ENCODE peak calls at places on chromosome 22, in four cellular contexts. One of them, this sample, is unnamed. For H3K4me1, the result is how much of the 10 kb centered on the place peaks cover.

GRCh38 chr22:39241632-39242388 is 3.0 kb downstream of the PDGFB start:
- DNase-seq in right atrium auricular region: no peak
- DNase-seq in cardiac muscle cell: no peak
- DNase-seq in pancreas: no peak
- DNase-seq in this sample: no peak

GRCh38 chr22:47316020-47316419 is 553.6 kb downstream of the TBC1D22A start:
- DNase-seq in right atrium auricular region: no peak
- DNase-seq in cardiac muscle cell: no peak
- DNase-seq in pancreas: no peak
- DNase-seq in this sample: no peak

GRCh38 chr22:50603511-50604255 is 3.1 kb downstream of the MAPK8IP2 start:
- DNase-seq in cardiac muscle cell: no peak
- DNase-seq in right atrium auricular region: no peak
- DNase-seq in pancreas: no peak
- DNase-seq in this sample: no peak

GRCh38 chr22:32880061-32880460 is 78.6 kb downstream of the TIMP3 start:
- DNase-seq in cardiac muscle cell: no peak
- DNase-seq in pancreas: no peak
- DNase-seq in right atrium auricular region: no peak
- DNase-seq in this sample: no peak

GRCh38 chr22:24244144-24244787 is 616 bp downstream of the GGT5 start:
- DNase-seq in right atrium auricular region: no peak
- DNase-seq in cardiac muscle cell: no peak
- DNase-seq in pancreas: no peak
- DNase-seq in this sample: no peak

GRCh38 chr22:23405366-23405851 is 174.7 kb downstream of the IGLL1 start:
- DNase-seq in cardiac muscle cell: no peak
- DNase-seq in right atrium auricular region: no peak
- DNase-seq in pancreas: no peak
- DNase-seq in this sample: no peak

GRCh38 chr22:24289138-24289537 is 18.5 kb downstream of the SPECC1L start:
- DNase-seq in pancreas: no peak
- DNase-seq in cardiac muscle cell: peak
- DNase-seq in right atrium auricular region: no peak
- DNase-seq in this sample: no peak

GRCh38 chr22:43796567-43796966 is 15.5 kb downstream of the EFCAB6 start:
- DNase-seq in pancreas: no peak
- DNase-seq in cardiac muscle cell: peak
- DNase-seq in right atrium auricular region: no peak
- DNase-seq in this sample: no peak

GRCh38 chr22:39148727-39149535 is 3.5 kb downstream of the CBX7 start:
- DNase-seq in cardiac muscle cell: no peak
- DNase-seq in pancreas: peak
- DNase-seq in right atrium auricular region: no peak
- DNase-seq in this sample: peak

GRCh38 chr22:20000246-20001081 is 16.2 kb downstream of the ARVCF start:
- DNase-seq in pancreas: no peak
- DNase-seq in cardiac muscle cell: peak
- DNase-seq in right atrium auricular region: no peak
- DNase-seq in this sample: peak

GRCh38 chr22:26547426-26547825 is 35.2 kb upstream of the TFIP11 start:
- DNase-seq in right atrium auricular region: no peak
- DNase-seq in cardiac muscle cell: no peak
- DNase-seq in pancreas: no peak
- DNase-seq in this sample: no peak

GRCh38 chr22:22069450-22070370 is 87.1 kb upstream of the TOP3B start:
- DNase-seq in cardiac muscle cell: no peak
- DNase-seq in pancreas: no peak
- DNase-seq in right atrium auricular region: no peak
- DNase-seq in this sample: no peak

GRCh38 chr22:39122772-39123470 is 25.9 kb downstream of the APOBEC3H start:
- DNase-seq in pancreas: no peak
- DNase-seq in cardiac muscle cell: no peak
- DNase-seq in right atrium auricular region: no peak
- DNase-seq in this sample: no peak

GRCh38 chr22:27264184-27264583 is 537.4 kb downstream of the MN1 start:
- DNase-seq in pancreas: no peak
- DNase-seq in cardiac muscle cell: no peak
- DNase-seq in right atrium auricular region: no peak
- DNase-seq in this sample: no peak

DNA sequence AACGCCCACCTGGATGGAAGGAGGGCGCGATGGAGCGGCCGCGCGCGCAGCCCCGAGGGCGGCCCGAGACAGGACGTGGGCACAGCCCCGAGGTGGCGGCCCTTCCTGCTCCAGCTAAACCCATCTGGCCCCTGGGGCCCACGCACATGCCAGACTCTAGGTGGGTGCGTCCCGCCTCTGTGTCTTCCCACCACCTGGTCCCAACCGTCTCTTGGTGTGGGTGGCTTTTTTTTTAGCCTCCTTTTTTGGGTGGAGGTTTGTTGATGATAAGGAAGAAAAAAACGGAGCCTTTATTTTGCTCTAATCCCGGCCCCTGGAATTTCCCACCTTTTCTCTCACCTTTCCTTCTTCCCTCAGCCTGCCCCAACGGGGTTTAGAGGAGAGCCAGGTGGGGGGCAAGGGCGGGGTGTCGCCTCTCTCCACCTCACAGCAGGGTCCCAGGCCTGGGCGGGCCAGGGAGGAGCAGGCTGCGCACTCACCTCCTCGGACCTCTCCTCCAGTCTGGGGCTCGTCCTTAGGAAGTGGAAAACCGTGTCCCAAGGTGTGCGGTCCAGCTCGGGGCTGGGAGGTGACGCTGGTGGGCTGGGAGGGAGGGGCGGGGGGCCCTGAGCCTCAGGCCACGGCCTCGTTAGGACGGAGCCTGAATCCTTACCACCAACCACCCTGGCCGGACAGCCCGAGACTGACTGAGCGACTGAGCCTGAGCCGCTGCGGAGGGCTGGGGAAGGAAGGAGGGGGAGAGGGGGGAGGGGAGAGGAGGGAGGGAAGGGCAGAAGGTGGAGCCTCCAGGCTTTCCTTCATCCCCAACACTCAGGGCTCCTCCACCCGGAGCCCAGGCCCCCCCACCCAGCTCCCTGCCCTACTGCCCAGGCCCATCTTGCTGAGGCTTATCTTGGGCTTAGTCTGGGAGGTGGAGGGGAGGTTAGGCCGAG is at the start of gene SOX10:
- DNase-seq in cardiac muscle cell: no peak
- DNase-seq in right atrium auricular region: no peak
- DNase-seq in pancreas: no peak
- DNase-seq in this sample: no peak
- H3K4me3 ChIP-seq in cardiac muscle cell: no peak
- H3K4me3 ChIP-seq in right atrium auricular region: peak
- H3K4me3 ChIP-seq in pancreas: no peak
- H3K4me3 ChIP-seq in this sample: no peak

DNA sequence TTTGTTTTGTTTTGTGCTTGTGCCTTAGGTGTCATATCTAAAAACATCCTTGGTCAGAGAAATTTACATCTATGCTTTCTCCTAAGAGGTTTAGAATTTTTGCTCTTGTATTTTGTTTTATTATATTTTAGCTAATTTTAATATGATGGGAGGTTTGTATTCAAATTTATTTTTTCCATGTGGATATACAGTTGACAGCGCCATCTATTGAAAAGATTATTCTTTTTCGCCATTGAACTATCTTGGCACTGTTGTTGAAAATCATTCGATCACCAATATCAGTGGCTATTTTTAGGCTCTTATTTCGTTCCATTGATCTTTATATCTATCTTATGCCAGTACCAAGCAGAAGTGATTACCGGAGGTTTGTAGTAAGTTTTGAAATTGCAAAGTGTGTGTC is 510.3 kb downstream of the BRD1 start:
- DNase-seq in cardiac muscle cell: no peak
- DNase-seq in right atrium auricular region: no peak
- DNase-seq in pancreas: no peak
- DNase-seq in this sample: no peak
- TF ChIP-seq CTCF in cardiac muscle cell: no peak
- TF ChIP-seq CTCF in right atrium auricular region: no peak
- TF ChIP-seq CTCF in pancreas: no peak
- TF ChIP-seq CTCF in this sample: no peak

DNA sequence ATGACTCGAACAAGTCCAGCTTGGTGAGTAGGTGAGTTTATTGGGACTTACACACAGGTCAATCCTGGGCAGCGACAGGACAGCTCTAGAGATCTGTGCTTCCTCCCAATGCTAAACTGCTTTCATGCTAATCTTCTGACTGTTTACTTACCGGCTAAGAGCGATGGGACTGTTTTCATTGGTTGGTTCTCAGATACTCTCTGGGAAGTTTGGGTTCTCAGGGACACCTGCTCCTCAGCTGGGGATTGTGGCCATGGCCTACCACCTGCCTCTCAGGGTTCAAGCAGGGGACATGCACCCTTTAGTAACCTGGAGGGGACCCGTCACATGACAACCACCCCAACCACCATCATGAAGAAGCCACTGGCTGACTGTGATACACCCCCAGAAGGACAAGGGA is 13.1 kb downstream of the APOL2 start:
- DNase-seq in cardiac muscle cell: no peak
- DNase-seq in pancreas: no peak
- DNase-seq in right atrium auricular region: no peak
- DNase-seq in this sample: no peak
- H3K4me1 ChIP-seq in cardiac muscle cell: under half
- H3K4me1 ChIP-seq in pancreas: under half
- H3K4me1 ChIP-seq in right atrium auricular region: under half
- H3K4me1 ChIP-seq in this sample: under half

GRCh38 chr22:49466926-49467590 is 360.6 kb downstream of the BRD1 start:
- DNase-seq in cardiac muscle cell: no peak
- DNase-seq in pancreas: no peak
- DNase-seq in right atrium auricular region: no peak
- DNase-seq in this sample: no peak
- H3K4me3 ChIP-seq in cardiac muscle cell: no peak
- H3K4me3 ChIP-seq in pancreas: no peak
- H3K4me3 ChIP-seq in right atrium auricular region: no peak
- H3K4me3 ChIP-seq in this sample: no peak

GRCh38 chr22:35712672-35713071 is 5.0 kb upstream of the APOL5 start:
- DNase-seq in cardiac muscle cell: no peak
- DNase-seq in pancreas: no peak
- DNase-seq in right atrium auricular region: no peak
- DNase-seq in this sample: no peak
- TF ChIP-seq CTCF in cardiac muscle cell: no peak
- TF ChIP-seq CTCF in pancreas: no peak
- TF ChIP-seq CTCF in right atrium auricular region: no peak
- TF ChIP-seq CTCF in this sample: no peak

DNA sequence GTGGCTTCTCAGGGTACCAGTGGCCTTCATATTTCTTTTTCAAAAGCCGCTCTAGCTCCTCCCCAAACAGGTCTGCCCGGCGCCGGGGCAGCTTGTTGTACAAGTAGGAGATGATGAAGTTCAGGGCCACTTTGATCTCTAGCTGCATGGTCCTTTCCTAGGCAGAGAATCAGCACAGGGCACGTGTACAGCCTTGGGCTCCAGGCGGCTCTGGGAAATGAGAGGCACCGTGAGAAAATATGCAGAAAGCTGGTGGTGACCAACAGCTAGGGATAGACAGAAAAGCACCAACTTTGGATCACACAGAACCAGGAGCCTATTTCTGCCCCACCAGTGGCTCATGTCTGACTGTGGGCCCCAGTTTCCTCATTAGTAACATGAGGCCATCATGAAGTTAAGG is 9.4 kb downstream of the TOB2 start:
- DNase-seq in cardiac muscle cell: no peak
- DNase-seq in right atrium auricular region: no peak
- DNase-seq in pancreas: no peak
- DNase-seq in this sample: no peak
- H3K4me1 ChIP-seq in cardiac muscle cell: under half
- H3K4me1 ChIP-seq in right atrium auricular region: half or more
- H3K4me1 ChIP-seq in pancreas: under half
- H3K4me1 ChIP-seq in this sample: under half

DNA sequence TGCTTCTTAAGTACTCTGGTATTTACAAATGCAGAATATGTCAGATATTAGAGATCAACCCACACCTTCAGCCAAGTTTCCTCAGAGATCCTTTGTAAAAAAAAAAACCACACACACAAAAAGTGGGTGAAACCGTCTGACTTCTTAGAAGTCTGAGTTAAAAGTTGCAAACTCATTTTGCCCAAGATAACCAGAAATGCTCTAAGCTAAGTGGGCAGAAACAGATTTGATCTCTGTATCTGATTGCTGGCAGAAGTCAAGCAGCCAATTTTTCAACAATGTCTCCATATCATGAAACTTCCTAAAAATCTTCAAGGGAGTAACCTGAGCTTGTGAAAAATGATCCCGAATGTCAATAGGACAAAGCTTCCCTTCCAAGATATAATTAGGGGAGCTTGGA is 28.7 kb upstream of the ATXN10 start:
- DNase-seq in pancreas: no peak
- DNase-seq in cardiac muscle cell: no peak
- DNase-seq in right atrium auricular region: no peak
- DNase-seq in this sample: no peak
- H3K4me3 ChIP-seq in pancreas: no peak
- H3K4me3 ChIP-seq in cardiac muscle cell: no peak
- H3K4me3 ChIP-seq in right atrium auricular region: no peak
- H3K4me3 ChIP-seq in this sample: no peak

GRCh38 chr22:41263704-41264103 is 22.3 kb downstream of the RANGAP1 start:
- DNase-seq in cardiac muscle cell: no peak
- DNase-seq in pancreas: no peak
- DNase-seq in right atrium auricular region: no peak
- DNase-seq in this sample: no peak

GRCh38 chr22:41262250-41262765 is 21.6 kb upstream of the CHADL start:
- DNase-seq in right atrium auricular region: no peak
- DNase-seq in pancreas: no peak
- DNase-seq in cardiac muscle cell: no peak
- DNase-seq in this sample: no peak

GRCh38 chr22:41264408-41264941 is 21.5 kb downstream of the RANGAP1 start:
- DNase-seq in right atrium auricular region: no peak
- DNase-seq in cardiac muscle cell: no peak
- DNase-seq in pancreas: no peak
- DNase-seq in this sample: no peak

GRCh38 chr22:41260871-41261270 is 20.1 kb upstream of the CHADL start:
- DNase-seq in cardiac muscle cell: no peak
- DNase-seq in pancreas: no peak
- DNase-seq in right atrium auricular region: peak
- DNase-seq in this sample: no peak

DNA sequence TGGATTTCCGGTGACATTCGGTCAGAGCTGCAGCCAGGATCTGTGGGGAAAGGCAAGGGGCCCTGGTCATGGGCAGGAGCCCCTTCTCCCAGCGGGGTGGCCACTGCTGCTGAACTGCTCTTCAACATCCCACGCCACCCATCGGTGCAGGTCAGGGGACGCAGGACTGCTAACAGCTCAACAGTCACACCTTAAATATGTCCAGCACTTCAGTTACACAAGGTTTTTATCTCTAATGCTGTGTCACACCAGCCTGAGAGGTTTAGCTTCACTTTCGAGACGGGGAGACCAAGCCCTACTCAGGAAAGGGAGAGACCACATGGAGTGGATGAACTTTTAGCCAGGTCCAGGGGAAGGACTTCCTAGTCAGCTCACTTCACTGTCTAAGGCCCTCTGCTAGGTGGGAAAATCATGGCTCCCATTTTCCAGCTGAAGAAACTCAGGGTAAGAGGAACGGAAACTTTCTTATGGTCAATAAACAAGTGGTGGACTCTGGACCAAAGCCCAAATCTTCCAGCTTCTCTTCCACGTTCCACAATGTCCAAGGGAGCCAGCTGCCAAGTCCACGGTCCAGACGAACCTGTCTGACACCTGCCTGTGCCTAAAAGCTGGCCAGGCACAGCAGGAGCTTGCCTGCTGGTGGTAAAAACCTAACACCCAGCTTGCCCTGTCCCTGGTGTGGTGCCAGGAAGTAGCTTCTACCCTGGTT is 21.0 kb upstream of the CHADL start:
- DNase-seq in right atrium auricular region: no peak
- DNase-seq in cardiac muscle cell: no peak
- DNase-seq in pancreas: no peak
- DNase-seq in this sample: no peak
- TF ChIP-seq CTCF in right atrium auricular region: no peak
- TF ChIP-seq CTCF in cardiac muscle cell: no peak
- TF ChIP-seq CTCF in pancreas: no peak
- TF ChIP-seq CTCF in this sample: no peak

This sample was measured in mucosa of descending colon.